ENCODE peak calls at places on chromosomes 3 and 15, in seven cellular contexts. E, F, W, S, X, A and L are unnamed samples.
A peak's percentile ranks its signal among the peaks of the same experiment; 100 is the strongest.

GRCh38 chr15:25416693-25417092 is 22.1 kb downstream of the UBE3A start:
- DNase-seq in W (peak; percentile 73), A (no peak), S (peak; percentile 24), F (no peak), X (no peak), E (no peak), L (no peak)

GRCh38 chr15:89326316-89326715 is 8.3 kb downstream of the POLG start:
- DNase-seq in W (no peak), E (no peak), A (no peak), X (no peak), S (no peak), F (no peak), L (no peak)

GRCh38 chr3:140602781-140603180 is 75.1 kb upstream of the TRIM42 start:
- DNase-seq in A (no peak), W (no peak), E (no peak), S (no peak), F (no peak), X (no peak), L (no peak)

GRCh38 chr3:60010778-60011177 is 961.0 kb upstream of the CFAP20DC start:
- DNase-seq in E (no peak), X (no peak), S (no peak), F (no peak), A (no peak), W (no peak), L (no peak)

GRCh38 chr3:51657234-51657633 is 13.8 kb upstream of the TEX264 start:
- DNase-seq in E (no peak), X (no peak), F (no peak), A (no peak), S (no peak), W (no peak), L (no peak)

GRCh38 chr3:55329849-55330248 is 157.3 kb downstream of the WNT5A start:
- DNase-seq in W (peak; percentile 68), A (no peak), X (no peak), F (no peak), S (peak; percentile 96), E (no peak), L (no peak)

GRCh38 chr3:14988988-14989394 is 41.6 kb downstream of the NR2C2 start:
- DNase-seq in W (no peak), X (no peak), F (no peak), S (no peak), E (no peak), A (no peak), L (no peak)

GRCh38 chr3:185744997-185745843 is 79.6 kb downstream of the IGF2BP2 start:
- DNase-seq in W (peak; percentile 96), X (no peak), S (peak; percentile 96), A (no peak), F (no peak), E (no peak), L (no peak)

GRCh38 chr3:124685481-124685880 is 44.8 kb upstream of the UMPS start:
- DNase-seq in X (no peak), F (no peak), A (no peak), E (no peak), S (no peak), W (peak; percentile 73), L (peak; percentile 5)

GRCh38 chr3:52248816-52249547 is 3.4 kb downstream of the PPM1M start:
- DNase-seq in A (no peak), W (no peak), S (no peak), E (peak; percentile 65), F (peak; percentile 79), X (no peak), L (peak; percentile 60)

GRCh38 chr3:96959902-96960596 is 145.7 kb downstream of the EPHA6 start:
- DNase-seq in X (no peak), W (peak; percentile 88), S (no peak), E (no peak), F (no peak), A (no peak), L (no peak)

GRCh38 chr3:56802793-56803192 is 1.0 kb upstream of the ARHGEF3 start:
- DNase-seq in A (no peak), X (no peak), E (no peak), W (no peak), S (no peak), F (no peak), L (no peak)

GRCh38 chr15:90126457-90127435 is 24.5 kb upstream of the IDH2 start:
- DNase-seq in X (no peak), F (no peak), S (no peak), W (no peak), A (peak; percentile 71), E (peak; percentile 91), L (no peak)

GRCh38 chr3:30643763-30644462 is 37.5 kb downstream of the TGFBR2 start:
- DNase-seq in W (no peak), A (no peak), S (no peak), E (no peak), F (no peak), X (no peak), L (no peak)

GRCh38 chr3:172174396-172175253 is 135.2 kb downstream of the FNDC3B start:
- DNase-seq in E (no peak), F (no peak), W (no peak), A (no peak), X (no peak), S (peak; percentile 22), L (no peak)

GRCh38 chr15:44034933-44035624 is 160.0 kb downstream of the FRMD5 start:
- DNase-seq in A (peak; percentile 6), F (no peak), E (no peak), X (no peak), S (peak; percentile 83), W (peak; percentile 62), L (no peak)

GRCh38 chr3:9224490-9224889 is 25.0 kb downstream of the SRGAP3 start:
- DNase-seq in F (no peak), E (no peak), X (no peak), W (peak; percentile 47), A (no peak), S (no peak), L (no peak)

GRCh38 chr15:91928676-91929075 is 75.2 kb downstream of the SLCO3A1 start:
- DNase-seq in S (no peak), A (no peak), E (no peak), F (no peak), X (no peak), W (no peak), L (no peak)

GRCh38 chr15:91929509-91929908 is 76.0 kb downstream of the SLCO3A1 start:
- DNase-seq in W (no peak), S (no peak), E (no peak), X (no peak), F (no peak), A (no peak), L (no peak)

GRCh38 chr15:91930092-91930491 is 76.6 kb downstream of the SLCO3A1 start:
- DNase-seq in A (no peak), E (no peak), X (no peak), S (no peak), F (no peak), W (no peak), L (no peak)

GRCh38 chr15:91924842-91925495 is 71.5 kb downstream of the SLCO3A1 start:
- DNase-seq in F (no peak), A (no peak), W (no peak), X (no peak), S (no peak), E (no peak), L (no peak)

DNA sequence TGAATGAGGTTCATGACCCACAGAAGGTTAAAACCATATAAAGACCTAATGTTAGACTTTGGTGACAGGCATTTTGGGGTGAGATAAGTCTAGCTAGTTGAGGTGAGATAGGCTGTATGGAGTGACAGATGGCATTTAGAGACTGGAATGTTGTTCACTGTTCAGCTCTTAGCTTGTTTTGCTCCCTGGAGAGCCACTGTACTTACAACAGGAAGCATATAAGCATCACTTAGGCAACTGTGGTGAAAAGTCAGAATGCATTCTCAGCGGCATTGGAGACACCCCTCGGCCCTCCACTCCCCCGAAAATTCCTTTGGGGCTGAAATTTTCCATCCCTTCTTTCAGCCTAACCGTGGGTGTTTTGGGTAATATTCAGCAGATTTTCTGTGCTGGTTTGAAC is 73.4 kb downstream of the SLCO3A1 start:
- DNase-seq in E (no peak), S (no peak), F (no peak), X (no peak), W (no peak), A (no peak), L (no peak)
- H3K4me3 ChIP-seq in E (no peak overlapping the region), S (no peak overlapping the region), F (no peak overlapping the region), X (no peak overlapping the region), W (no peak overlapping the region), A (no peak overlapping the region), L (no peak overlapping the region)

DNA sequence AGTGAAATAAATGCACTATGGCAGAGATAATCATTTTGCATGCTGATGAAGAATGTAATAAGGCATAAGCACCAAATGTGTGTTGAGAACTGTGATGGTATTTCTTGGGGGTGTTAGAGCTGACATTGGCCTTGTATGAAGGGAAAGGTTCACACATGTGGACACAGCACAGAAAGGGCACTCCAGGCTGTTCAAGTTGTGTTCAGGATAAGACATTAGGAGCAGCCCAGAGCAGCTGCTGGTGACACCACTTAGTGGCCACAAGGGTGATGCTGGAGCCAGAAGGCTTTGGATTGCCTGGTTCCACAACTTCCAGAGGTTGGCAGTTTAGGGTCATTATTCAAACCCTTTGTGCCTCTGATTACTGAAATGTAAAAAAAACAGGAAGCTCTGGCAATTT is 155.4 kb downstream of the GOLGA6L6 start:
- DNase-seq in E (no peak), A (no peak), S (no peak), X (no peak), W (no peak), F (no peak), L (no peak)
- H3K9me3 ChIP-seq in E (no peaks in the 10 kb centered on the region), A (peaks cover 24% of the 10 kb centered on the region), S (peaks cover 15% of the 10 kb centered on the region), X (peaks cover 10% of the 10 kb centered on the region), W (no peaks in the 10 kb centered on the region), F (peaks cover 13% of the 10 kb centered on the region), L (peaks cover 4% of the 10 kb centered on the region)

DNA sequence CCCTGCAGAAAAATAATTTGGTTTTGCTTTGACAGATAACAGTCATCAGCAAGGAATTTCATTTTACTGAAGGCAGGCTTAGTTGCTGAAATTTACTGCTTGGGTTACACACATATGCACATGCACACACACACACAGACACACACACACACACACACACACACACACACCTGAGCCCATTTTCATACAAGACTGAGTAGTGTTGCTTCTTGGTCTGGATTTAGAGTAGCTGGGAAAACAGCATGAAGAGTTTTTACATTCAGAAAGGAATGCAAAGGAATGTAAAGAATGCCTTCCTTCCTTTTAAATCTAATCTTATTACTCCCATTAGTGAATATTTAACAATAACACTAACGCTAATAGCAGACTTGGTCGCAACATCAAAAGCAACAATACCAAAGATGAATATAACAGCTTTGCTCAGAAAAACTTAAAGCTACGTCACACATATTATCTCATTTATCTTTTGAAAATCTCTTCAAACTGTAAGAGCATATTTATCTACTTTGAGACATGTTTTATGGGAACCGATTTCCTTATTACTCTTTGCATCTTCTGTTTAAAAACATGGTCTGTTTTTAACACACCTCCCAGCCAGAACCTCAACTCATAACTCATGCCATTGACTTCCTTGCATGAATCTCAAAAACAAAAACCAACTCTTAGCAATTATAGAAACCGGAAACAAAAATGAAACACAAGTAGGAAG is 32.5 kb downstream of the RFTN1 start:
- DNase-seq in E (no peak), W (peak; percentile 8), X (no peak), S (peak; percentile 70), F (no peak), A (no peak), L (no peak)
- H3K4me3 ChIP-seq in E (no peak overlapping the region), W (no peak overlapping the region), X (no peak overlapping the region), S (no peak overlapping the region), F (no peak overlapping the region), A (no peak overlapping the region), L (no peak overlapping the region)

DNA sequence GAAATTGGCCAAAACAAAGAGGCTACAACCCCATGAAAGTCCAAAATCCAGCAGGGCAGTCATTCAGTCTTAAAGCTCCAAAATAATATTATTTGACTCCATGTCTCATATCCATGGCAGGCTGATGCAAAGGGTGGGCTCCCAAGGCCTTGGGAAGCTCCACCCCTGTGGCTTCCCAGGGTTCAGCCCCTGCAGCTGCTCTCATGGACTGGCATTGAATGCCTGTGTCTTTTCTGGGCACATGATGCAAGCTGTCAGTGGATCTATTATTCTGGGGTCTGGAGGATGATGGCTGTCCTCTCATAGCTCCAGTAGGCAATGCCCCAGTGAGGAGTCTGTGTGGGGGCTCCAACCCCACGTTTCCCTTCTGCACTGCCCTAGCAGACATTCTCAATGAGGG is 81.8 kb downstream of the ZMAT3 start:
- DNase-seq in A (no peak), F (no peak), X (no peak), W (no peak), E (no peak), S (no peak), L (no peak)
- H3K9me3 ChIP-seq in A (peaks cover 7% of the 10 kb centered on the region), F (peaks cover 26% of the 10 kb centered on the region), X (peaks cover 39% of the 10 kb centered on the region), W (peaks cover 35% of the 10 kb centered on the region), E (no peaks in the 10 kb centered on the region), S (peaks cover 19% of the 10 kb centered on the region), L (peaks cover 43% of the 10 kb centered on the region)